ENCODE peak calls at places on chromosomes 12 and 14, in five cellular contexts. E is SK-N-SH, W is ovary, V is transverse colon, F is HepG2. A is an unnamed sample.

GRCh38 chr12:101855364-101855884 is 22.0 kb upstream of the DRAM1 start:
- DNase-seq in F (peak), W (no peak), E (no peak), V (no peak), A (no peak)

GRCh38 chr14:73238941-73239340 is 1.6 kb downstream of the PAPLN start:
- DNase-seq in E (peak), W (peak), F (no peak), V (no peak), A (no peak)

GRCh38 chr12:115597157-115597712 is 680.3 kb downstream of the MED13L start:
- DNase-seq in E (no peak), V (no peak), W (no peak), F (peak), A (no peak)

GRCh38 chr12:24463392-24463791 is 485.5 kb downstream of the BCAT1 start:
- DNase-seq in E (no peak), W (no peak), V (no peak), F (no peak), A (no peak)

GRCh38 chr12:93541578-93542217 is 30.8 kb upstream of the SOCS2 start:
- DNase-seq in W (no peak), F (peak), V (no peak), E (no peak), A (no peak)

GRCh38 chr14:105075364-105076295 is 10.4 kb upstream of the GPR132 start:
- DNase-seq in W (peak), E (peak), V (peak), F (no peak), A (no peak)

GRCh38 chr12:47763481-47764344 is 5.0 kb upstream of the RAPGEF3 start:
- DNase-seq in F (no peak), E (no peak), V (no peak), W (no peak), A (no peak)

GRCh38 chr14:50823763-50824636 is 7.0 kb downstream of the NIN start:
- DNase-seq in V (no peak), E (no peak), F (no peak), W (no peak), A (peak)

GRCh38 chr14:68976160-68977067 is 2.7 kb downstream of the ACTN1 start:
- DNase-seq in W (peak), V (peak), F (peak), E (peak), A (no peak)

GRCh38 chr14:98298481-98299227 is 973.3 kb downstream of the BCL11B start:
- DNase-seq in V (no peak), W (no peak), F (no peak), E (no peak), A (no peak)

GRCh38 chr12:105409286-105409685 is 78.8 kb downstream of the C12orf75 start:
- DNase-seq in V (no peak), E (no peak), W (no peak), F (no peak), A (no peak)

GRCh38 chr14:96202441-96203094 is 2.1 kb upstream of the BDKRB2 start:
- DNase-seq in W (no peak), E (no peak), V (no peak), F (no peak), A (no peak)

GRCh38 chr12:11827096-11827841 is 177.8 kb downstream of the ETV6 start:
- DNase-seq in F (no peak), V (no peak), W (no peak), E (no peak), A (no peak)

GRCh38 chr14:67428501-67429031 is 16.6 kb upstream of the PLEK2 start:
- DNase-seq in E (no peak), V (peak), W (no peak), F (peak), A (peak)

GRCh38 chr12:15230751-15231150 is 9.5 kb upstream of the RERG start:
- DNase-seq in W (no peak), E (no peak), V (no peak), F (no peak), A (no peak)

GRCh38 chr14:49971156-49972141 is 78.6 kb downstream of the ARF6 start:
- DNase-seq in V (peak), E (no peak), F (no peak), W (no peak), A (no peak)

GRCh38 chr14:75906680-75907280 is 75.0 kb downstream of the TGFB3 start:
- DNase-seq in W (peak), E (peak), V (peak), F (peak), A (peak)

GRCh38 chr14:61602733-61603077 is 92.6 kb upstream of the HIF1A start:
- DNase-seq in E (no peak), F (peak), V (no peak), W (no peak), A (no peak)

GRCh38 chr14:53947452-53948180 is 9.0 kb downstream of the BMP4 start:
- DNase-seq in V (no peak), W (no peak), E (no peak), F (peak), A (no peak)

GRCh38 chr14:30332374-30332773 is 226.6 kb upstream of the G2E3 start:
- DNase-seq in W (no peak), V (no peak), E (no peak), F (no peak), A (no peak)

DNA sequence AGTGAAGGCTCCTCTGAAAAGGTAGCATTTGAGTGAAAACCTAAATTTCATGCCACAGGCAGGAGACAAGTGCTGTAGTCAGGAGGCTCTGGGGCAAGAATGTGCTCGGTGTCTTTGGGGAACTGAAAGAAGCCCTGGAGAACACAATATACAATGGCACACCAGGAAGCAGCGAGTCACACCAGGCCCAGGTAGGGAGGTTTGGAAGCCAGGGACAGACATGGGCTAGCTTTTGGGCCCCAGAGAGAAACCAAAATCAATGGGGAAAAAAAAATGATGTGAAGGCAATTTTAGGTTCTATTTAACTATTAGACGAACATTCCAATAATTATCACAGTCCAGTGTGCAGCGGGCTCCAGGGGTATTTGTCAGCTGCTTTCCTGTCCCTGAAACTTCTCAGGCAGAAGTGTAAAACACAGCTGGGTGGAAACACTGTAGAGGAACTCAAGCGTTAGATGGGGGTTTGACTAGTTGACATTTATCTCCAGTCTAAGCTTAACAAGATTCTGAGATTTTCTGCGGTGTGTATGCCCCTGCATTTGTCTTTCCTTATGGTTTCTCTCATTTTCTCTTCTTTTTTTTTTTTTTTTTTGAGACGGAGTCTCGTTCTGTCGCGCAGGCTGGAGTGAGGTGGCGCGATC is 21.8 kb upstream of the EGLN3 start:
- DNase-seq in F (no peak), V (no peak), E (no peak), W (no peak), A (no peak)
- TF ChIP-seq EP300 in F (no peak), V (no peak), E (no peak), W (no peak), A (no peak)

GRCh38 chr14:100442036-100442435 is 118.9 kb downstream of the SLC25A47 start:
- DNase-seq in V (no peak), F (no peak), W (no peak), E (no peak), A (no peak)
- H3K27ac ChIP-seq in V (no peak), F (no peak), W (no peak), E (peak), A (no peak)

GRCh38 chr14:63443361-63443760 is 99.8 kb downstream of the PPP2R5E start:
- DNase-seq in W (no peak), F (no peak), E (no peak), V (no peak), A (no peak)

GRCh38 chr14:63435204-63435603 is 108.0 kb downstream of the PPP2R5E start:
- DNase-seq in W (no peak), F (no peak), V (no peak), E (no peak), A (no peak)

GRCh38 chr14:63436286-63437098 is 106.7 kb downstream of the PPP2R5E start:
- DNase-seq in V (no peak), E (no peak), W (no peak), F (no peak), A (no peak)

GRCh38 chr14:63435838-63436237 is 107.3 kb downstream of the PPP2R5E start:
- DNase-seq in V (peak), E (no peak), F (peak), W (peak), A (peak)

GRCh38 chr14:63438065-63438757 is 105.0 kb downstream of the PPP2R5E start:
- DNase-seq in V (peak), F (peak), W (peak), E (peak), A (peak)
- TF ChIP-seq EP300 in V (no peak), F (no peak), W (no peak), E (peak), A (no peak)

GRCh38 chr12:726281-727140 is 25.9 kb upstream of the WNK1 start:
- DNase-seq in V (no peak), W (no peak), E (no peak), F (peak), A (no peak)
- H3K27ac ChIP-seq in V (no peak), W (no peak), E (no peak), F (no peak), A (no peak)

DNA sequence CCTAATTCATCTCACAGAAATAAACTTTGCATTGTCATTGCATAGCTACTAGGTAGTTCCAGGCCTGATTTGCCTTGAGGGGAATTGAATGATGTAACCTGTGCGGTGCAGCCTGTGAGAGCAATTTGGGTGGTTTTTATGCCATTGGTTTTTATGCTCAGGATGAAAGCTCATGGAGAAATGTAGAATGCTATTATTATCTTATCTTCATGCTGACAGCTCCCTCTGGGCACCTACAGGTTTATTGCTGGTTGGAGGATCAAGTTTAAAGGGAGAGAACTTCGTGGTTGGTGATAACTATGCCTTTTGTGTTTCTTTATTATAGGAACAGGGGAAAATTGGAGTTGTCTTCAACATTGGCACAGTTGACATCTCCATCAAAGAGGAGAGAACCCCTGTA is 547.9 kb downstream of the DIO2 start:
- DNase-seq in W (no peak), F (no peak), E (no peak), V (no peak), A (no peak)
- TF ChIP-seq EP300 in W (no peak), F (no peak), E (no peak), V (no peak), A (no peak)

GRCh38 chr14:55047301-55048053 is 4.0 kb upstream of the MAPK1IP1L start:
- DNase-seq in F (no peak), W (no peak), E (no peak), V (no peak), A (no peak)
- H3K27ac ChIP-seq in F (no peak), W (no peak), E (no peak), V (no peak), A (no peak)